ENCODE peak calls at places on chromosomes 3 and 15, in eight cellular contexts. Q is uterus, Y is ovary, E is fibroblast of villous mesenchyme, M is pancreas, J is adrenal gland, O is lung, P is colonic mucosa. H is an unnamed sample.

GRCh38 chr3:146818866-146819265 is 213.7 kb upstream of the PLSCR5 start:
- DNase-seq in P (no peak), Y (no peak), J (no peak), O (no peak), M (no peak), E (no peak), Q (no peak), H (no peak)

GRCh38 chr15:80699981-80700380 is 4.9 kb downstream of the ABHD17C start:
- DNase-seq in M (no peak), Q (no peak), J (no peak), O (no peak), P (no peak), Y (no peak), E (no peak), H (no peak)

GRCh38 chr3:41115069-41115468 is 84.2 kb upstream of the CTNNB1 start:
- DNase-seq in Y (no peak), O (no peak), M (no peak), Q (no peak), P (no peak), J (no peak), E (no peak), H (no peak)

GRCh38 chr3:46764206-46764605 is 46.5 kb upstream of the PRSS50 start:
- DNase-seq in J (no peak), P (no peak), M (no peak), Y (no peak), E (no peak), O (no peak), Q (no peak), H (no peak)

GRCh38 chr3:14142567-14143270 is 17.9 kb downstream of the TMEM43 start:
- DNase-seq in Y (no peak), E (no peak), O (no peak), M (no peak), P (no peak), Q (no peak), J (no peak), H (no peak)

GRCh38 chr3:45611619-45612018 is 17.1 kb downstream of the LIMD1 start:
- DNase-seq in E (no peak), M (no peak), Q (no peak), J (no peak), P (no peak), O (no peak), Y (no peak), H (no peak)

GRCh38 chr3:171162986-171163723 is 136.6 kb upstream of the SLC2A2 start:
- DNase-seq in E (no peak), Q (no peak), J (no peak), P (no peak), O (no peak), Y (no peak), M (no peak), H (no peak)

GRCh38 chr15:68552773-68553172 is 26.0 kb upstream of the CORO2B start:
- DNase-seq in E (no peak), P (peak; percentile 14), M (no peak), Y (no peak), J (no peak), O (peak; percentile 27), Q (peak; percentile 17), H (peak; percentile 48)

GRCh38 chr15:78065284-78065872 is 12.1 kb downstream of the TBC1D2B start:
- DNase-seq in J (peak; percentile 86), O (peak; percentile 66), Q (peak; percentile 68), M (no peak), Y (peak; percentile 82), P (no peak), E (peak; percentile 100), H (peak; percentile 100)

GRCh38 chr3:14988988-14989394 is 41.6 kb downstream of the NR2C2 start:
- DNase-seq in P (no peak), Y (no peak), E (no peak), O (no peak), M (no peak), J (no peak), Q (no peak), H (no peak)

GRCh38 chr3:23804441-23805227 is 1.1 kb upstream of the UBE2E1 start:
- DNase-seq in M (no peak), J (no peak), P (peak; percentile 51), Y (no peak), Q (no peak), E (no peak), O (no peak), H (no peak)

GRCh38 chr3:188046561-188047213 is 107.3 kb upstream of the LPP start:
- DNase-seq in E (peak; percentile 19), M (no peak), O (no peak), Q (no peak), Y (no peak), J (no peak), P (no peak), H (peak; percentile 36)

GRCh38 chr15:100167884-100168375 is 173.8 kb downstream of the ADAMTS17 start:
- DNase-seq in Q (peak; percentile 75), O (no peak), E (no peak), J (no peak), M (no peak), Y (peak; percentile 42), P (no peak), H (no peak)

GRCh38 chr15:62975515-62975914 is 67.0 kb upstream of the TPM1 start:
- DNase-seq in Q (no peak), E (no peak), O (no peak), M (no peak), Y (no peak), J (no peak), P (peak; percentile 45), H (no peak)

GRCh38 chr3:179088306-179088705 is 16.7 kb upstream of the ZMAT3 start:
- DNase-seq in Q (no peak), Y (no peak), E (no peak), O (no peak), P (no peak), J (no peak), M (no peak), H (no peak)

GRCh38 chr15:52857937-52858336 is 67.8 kb upstream of the ONECUT1 start:
- DNase-seq in Q (no peak), J (no peak), P (no peak), E (no peak), O (no peak), Y (no peak), M (no peak), H (no peak)

GRCh38 chr3:52845157-52845556 is 10.3 kb upstream of the MUSTN1 start:
- DNase-seq in O (peak; percentile 39), J (peak; percentile 83), P (peak; percentile 39), Q (peak; percentile 55), Y (peak; percentile 61), M (no peak), E (peak; percentile 42), H (peak; percentile 45)

GRCh38 chr3:111712294-111713180 is 117.4 kb upstream of the ZBED2 start:
- DNase-seq in E (no peak), J (no peak), Y (no peak), O (no peak), Q (no peak), P (no peak), M (no peak), H (peak; percentile 59)

DNA sequence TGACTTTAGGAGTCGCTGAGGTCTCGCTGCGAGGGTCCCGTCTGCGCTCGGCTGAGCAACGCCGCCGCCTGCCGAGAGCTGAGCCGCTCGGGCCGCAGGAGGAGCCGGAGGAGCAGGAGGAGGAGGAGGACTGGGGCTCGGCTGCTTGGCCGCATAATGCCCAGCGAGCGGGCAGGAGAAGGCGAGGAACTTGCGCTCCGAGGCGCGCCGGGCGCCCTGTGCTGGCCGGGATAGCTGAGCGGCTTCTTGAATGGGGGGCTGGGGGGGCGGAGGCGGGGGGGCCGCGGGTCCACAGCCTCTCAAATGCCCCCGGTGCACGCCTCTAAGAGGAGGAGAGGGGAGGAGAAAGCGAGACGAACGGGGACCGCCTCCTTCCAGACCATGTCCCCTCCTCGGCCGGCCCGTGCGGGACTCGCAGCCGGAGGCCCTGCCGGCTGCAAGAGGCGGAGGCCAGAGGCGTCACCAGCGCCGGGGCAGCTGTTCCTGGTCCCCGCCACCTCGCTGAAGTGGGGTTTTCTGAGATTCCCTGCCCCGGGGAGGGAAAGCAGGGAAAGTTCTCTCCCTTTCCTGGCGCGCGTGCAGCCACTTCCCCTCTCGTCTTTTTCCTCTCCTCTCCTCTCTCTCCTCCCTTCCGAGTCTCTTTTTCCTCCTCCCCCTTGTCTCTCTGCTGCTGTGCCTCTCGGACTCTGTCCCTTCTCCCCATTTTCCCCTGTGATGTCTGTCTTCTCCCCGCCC is at the start of gene ADAMTS9:
- DNase-seq in Q (peak; percentile 80), O (peak; percentile 74), P (peak; percentile 73), E (peak; percentile 79), J (peak; percentile 88), M (peak; percentile 77), Y (peak; percentile 75), H (peak; percentile 66)
- TF ChIP-seq CTCF in Q (peak; percentile 17), O (no peak), P (no peak), E (no peak), J (no peak), M (no peak), Y (no peak), H (no peak)

GRCh38 chr15:48331796-48332641 is 790 bp downstream of the DUT start:
- DNase-seq in P (peak; percentile 74), Q (peak; percentile 85), J (peak; percentile 76), Y (peak; percentile 85), E (no peak), O (peak; percentile 61), M (peak; percentile 81), H (peak; percentile 66)

GRCh38 chr15:48330855-48331795 is at the start of gene DUT:
- DNase-seq in O (peak; percentile 88), P (peak; percentile 88), M (peak; percentile 93), Y (peak; percentile 81), J (peak; percentile 87), E (peak; percentile 85), Q (peak; percentile 85), H (peak; percentile 82)

GRCh38 chr15:48332642-48333034 is 1.4 kb downstream of the DUT start:
- DNase-seq in M (no peak), E (no peak), J (no peak), P (peak; percentile 22), Y (no peak), O (no peak), Q (no peak), H (no peak)

GRCh38 chr15:48334260-48334659 is 3.0 kb downstream of the DUT start:
- DNase-seq in M (no peak), Y (no peak), E (no peak), J (no peak), O (no peak), Q (no peak), P (no peak), H (no peak)

GRCh38 chr15:48333553-48333952 is 2.3 kb downstream of the DUT start:
- DNase-seq in O (no peak), E (no peak), P (no peak), J (no peak), M (no peak), Y (no peak), Q (no peak), H (no peak)
- H3K4me3 ChIP-seq in O (no peak overlapping the region), E (no peak overlapping the region), P (no peak overlapping the region), J (no peak overlapping the region), M (no peak overlapping the region), Y (no peak overlapping the region), Q (no peak overlapping the region), H (no peak overlapping the region)

GRCh38 chr3:124486324-124486723 is 243.9 kb upstream of the UMPS start:
- DNase-seq in E (no peak), Q (no peak), M (no peak), P (no peak), O (no peak), J (no peak), Y (no peak), H (peak; percentile 5)
- TF ChIP-seq CTCF in E (no peak), Q (no peak), M (no peak), P (no peak), O (no peak), J (no peak), Y (no peak), H (peak; percentile 11)

DNA sequence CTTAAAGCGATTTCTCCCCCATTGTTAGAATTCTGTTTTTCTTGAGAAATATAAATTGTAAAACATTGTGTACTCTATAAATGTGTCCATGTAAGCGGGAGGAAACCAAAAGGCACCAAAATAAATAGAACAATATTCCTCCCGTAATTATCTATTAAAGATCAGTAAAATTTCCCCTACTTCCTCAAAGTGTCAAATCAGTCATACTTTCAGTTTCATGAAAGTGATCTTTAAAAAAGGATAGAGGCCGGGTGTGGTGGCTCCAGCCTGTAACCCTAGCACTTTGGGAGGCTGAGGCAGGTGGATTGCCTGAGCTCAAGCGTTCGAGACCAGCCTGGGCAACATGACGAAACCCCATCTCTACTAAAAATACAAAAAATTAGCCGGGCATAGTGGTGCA is 278.9 kb downstream of the MECOM start:
- DNase-seq in Y (no peak), O (no peak), Q (no peak), E (no peak), J (no peak), M (no peak), P (no peak), H (no peak)
- H3K4me3 ChIP-seq in Y (no peak overlapping the region), O (no peak overlapping the region), Q (no peak overlapping the region), E (no peak overlapping the region), J (no peak overlapping the region), M (no peak overlapping the region), P (no peak overlapping the region), H (no peak overlapping the region)

H was measured in AG10803.